ENCODE peak calls at places on chromosome 13, in eight cellular contexts. T, Y, Z, L, O, G, B and X are unnamed samples.

GRCh38 chr13:26247608-26248007 is 6.3 kb upstream of the CDK8 start:
- DNase-seq in T (no peak), Y (no peak), Z (no peak), L (no peak), O (no peak), G (no peak), B (no peak), X (no peak)

GRCh38 chr13:19597523-19597922 is 35.9 kb upstream of the MPHOSPH8 start:
- DNase-seq in T (no peak), Y (no peak), Z (no peak), L (no peak), O (peak), G (peak), B (no peak), X (no peak)

GRCh38 chr13:112966776-112967175 is 2.2 kb upstream of the MCF2L start:
- DNase-seq in T (no peak), Y (peak), Z (no peak), L (no peak), O (no peak), G (no peak), B (no peak), X (no peak)

GRCh38 chr13:95541308-95541707 is 11.2 kb upstream of the CLDN10 start:
- DNase-seq in T (no peak), Y (no peak), Z (no peak), L (no peak), O (no peak), G (no peak), B (no peak), X (no peak)

GRCh38 chr13:67619987-67620386 is 389.9 kb upstream of the PCDH9 start:
- DNase-seq in T (no peak), Y (no peak), Z (no peak), L (no peak), O (peak), G (peak), B (peak), X (no peak)

GRCh38 chr13:21673592-21674270 is 2.9 kb downstream of the FGF9 start:
- DNase-seq in T (peak), Y (peak), Z (peak), L (peak), O (no peak), G (peak), B (peak), X (peak)

GRCh38 chr13:30453727-30454126 is 12.0 kb downstream of the HMGB1 start:
- DNase-seq in T (no peak), Y (no peak), Z (peak), L (no peak), O (no peak), G (peak), B (no peak), X (no peak)

GRCh38 chr13:78060966-78061365 is 142.3 kb upstream of the EDNRB start:
- DNase-seq in T (no peak), Y (no peak), Z (no peak), L (no peak), O (no peak), G (no peak), B (no peak), X (no peak)

GRCh38 chr13:19982447-19983043 is 24.0 kb downstream of the ZMYM2 start:
- DNase-seq in T (no peak), Y (no peak), Z (no peak), L (no peak), O (no peak), G (no peak), B (no peak), X (no peak)

GRCh38 chr13:102580552-102581169 is 16.1 kb upstream of the TPP2 start:
- DNase-seq in T (no peak), Y (no peak), Z (peak), L (peak), O (peak), G (peak), B (no peak), X (no peak)

GRCh38 chr13:105450784-105451183 is 1084.7 kb downstream of the EFNB2 start:
- DNase-seq in T (no peak), Y (no peak), Z (no peak), L (no peak), O (no peak), G (no peak), B (no peak), X (no peak)

GRCh38 chr13:30545320-30545719 is 72.4 kb upstream of the USPL1 start:
- DNase-seq in T (no peak), Y (no peak), Z (no peak), L (no peak), O (no peak), G (no peak), B (no peak), X (no peak)

GRCh38 chr13:98890186-98890585 is 87.7 kb downstream of the DOCK9 start:
- DNase-seq in T (no peak), Y (no peak), Z (no peak), L (peak), O (peak), G (peak), B (peak), X (peak)

GRCh38 chr13:84607614-84608013 is 725.3 kb upstream of the SLITRK1 start:
- DNase-seq in T (no peak), Y (no peak), Z (no peak), L (no peak), O (peak), G (peak), B (no peak), X (no peak)

GRCh38 chr13:28819748-28820098 is 416 bp upstream of the MTUS2 start:
- DNase-seq in T (peak), Y (peak), Z (peak), L (peak), O (no peak), G (peak), B (no peak), X (peak)

GRCh38 chr13:91534996-91535395 is 136.6 kb downstream of the GPC5 start:
- DNase-seq in T (no peak), Y (no peak), Z (no peak), L (no peak), O (no peak), G (no peak), B (no peak), X (no peak)

GRCh38 chr13:97853550-97853949 is 99.9 kb upstream of the IPO5 start:
- DNase-seq in T (no peak), Y (no peak), Z (no peak), L (no peak), O (no peak), G (peak), B (no peak), X (no peak)

GRCh38 chr13:114105351-114106225 is 26.8 kb downstream of the RASA3 start:
- DNase-seq in T (no peak), Y (peak), Z (no peak), L (no peak), O (no peak), G (no peak), B (no peak), X (no peak)

GRCh38 chr13:98390086-98390697 is 186.7 kb downstream of the STK24 start:
- DNase-seq in T (no peak), Y (no peak), Z (no peak), L (no peak), O (no peak), G (no peak), B (no peak), X (no peak)

GRCh38 chr13:106986033-106986484 is 418.1 kb upstream of the ARGLU1 start:
- DNase-seq in T (peak), Y (no peak), Z (no peak), L (no peak), O (no peak), G (no peak), B (no peak), X (no peak)

GRCh38 chr13:51745236-51745635 is 58.7 kb downstream of the DHRS12 start:
- DNase-seq in T (no peak), Y (no peak), Z (no peak), L (no peak), O (no peak), G (no peak), B (no peak), X (no peak)

GRCh38 chr13:24632382-24633121 is 47.7 kb upstream of the ATP12A start:
- DNase-seq in T (no peak), Y (no peak), Z (no peak), L (no peak), O (no peak), G (peak), B (peak), X (no peak)

GRCh38 chr13:24149306-24150032 is 11.1 kb upstream of the SPATA13 start:
- DNase-seq in T (no peak), Y (no peak), Z (no peak), L (no peak), O (no peak), G (peak), B (no peak), X (no peak)

GRCh38 chr13:39603424-39603947 is 493 bp upstream of the LHFPL6 start:
- DNase-seq in T (no peak), Y (no peak), Z (no peak), L (no peak), O (no peak), G (peak), B (no peak), X (no peak)

GRCh38 chr13:74306496-74306895 is 172.3 kb upstream of the KLF12 start:
- DNase-seq in T (no peak), Y (no peak), Z (no peak), L (no peak), O (no peak), G (peak), B (no peak), X (no peak)

GRCh38 chr13:51814825-51815650 is 11.1 kb upstream of the DHRS12 start:
- DNase-seq in T (peak), Y (peak), Z (peak), L (peak), O (no peak), G (peak), B (peak), X (peak)